ENCODE peak calls at places on chromosomes 4 and X, in five cellular contexts. One of them, this sample, is unnamed.
A peak's percentile ranks its signal among the peaks of the same experiment; 100 is the strongest.

GRCh38 chrX:153767674-153768055 is 3.6 kb downstream of the PLXNB3 start:
- DNase-seq in AG04449: no peak
- DNase-seq in lower lobe of right lung: no peak
- DNase-seq in fibroblast of mammary gland: no peak
- DNase-seq in dorsolateral prefrontal cortex: peak; percentile 45
- DNase-seq in this sample: no peak

GRCh38 chrX:77442728-77443127 is 4.5 kb upstream of the FGF16 start:
- DNase-seq in AG04449: peak; percentile 36
- DNase-seq in lower lobe of right lung: no peak
- DNase-seq in fibroblast of mammary gland: peak; percentile 79
- DNase-seq in dorsolateral prefrontal cortex: no peak
- DNase-seq in this sample: peak; percentile 37

GRCh38 chr4:153248641-153249198 is 44.5 kb downstream of the TRIM2 start:
- DNase-seq in AG04449: no peak
- DNase-seq in lower lobe of right lung: no peak
- DNase-seq in fibroblast of mammary gland: no peak
- DNase-seq in dorsolateral prefrontal cortex: no peak
- DNase-seq in this sample: no peak

GRCh38 chrX:3271485-3272186 is 74.8 kb downstream of the MXRA5 start:
- DNase-seq in AG04449: peak; percentile 38
- DNase-seq in lower lobe of right lung: no peak
- DNase-seq in fibroblast of mammary gland: peak; percentile 60
- DNase-seq in dorsolateral prefrontal cortex: no peak
- DNase-seq in this sample: peak; percentile 82

GRCh38 chr4:183828125-183828524 is 77.0 kb upstream of the STOX2 start:
- DNase-seq in AG04449: no peak
- DNase-seq in lower lobe of right lung: no peak
- DNase-seq in fibroblast of mammary gland: no peak
- DNase-seq in dorsolateral prefrontal cortex: no peak
- DNase-seq in this sample: no peak

GRCh38 chrX:129529685-129530281 is 6.5 kb upstream of the SMARCA1 start:
- DNase-seq in AG04449: no peak
- DNase-seq in lower lobe of right lung: no peak
- DNase-seq in fibroblast of mammary gland: peak; percentile 55
- DNase-seq in dorsolateral prefrontal cortex: no peak
- DNase-seq in this sample: no peak

GRCh38 chr4:118034061-118034785 is at the start of gene NDST3:
- DNase-seq in AG04449: no peak
- DNase-seq in lower lobe of right lung: peak; percentile 64
- DNase-seq in fibroblast of mammary gland: peak; percentile 47
- DNase-seq in dorsolateral prefrontal cortex: peak; percentile 82
- DNase-seq in this sample: no peak

GRCh38 chrX:12825801-12826200 is 34.6 kb downstream of the PRPS2 start:
- DNase-seq in AG04449: no peak
- DNase-seq in lower lobe of right lung: no peak
- DNase-seq in fibroblast of mammary gland: no peak
- DNase-seq in dorsolateral prefrontal cortex: no peak
- DNase-seq in this sample: no peak

GRCh38 chrX:71140440-71140839 is 4.2 kb upstream of the NLGN3 start:
- DNase-seq in AG04449: no peak
- DNase-seq in lower lobe of right lung: no peak
- DNase-seq in fibroblast of mammary gland: no peak
- DNase-seq in dorsolateral prefrontal cortex: no peak
- DNase-seq in this sample: no peak

GRCh38 chr4:88938138-88938537 is 118.8 kb downstream of the FAM13A start:
- DNase-seq in AG04449: peak; percentile 91
- DNase-seq in lower lobe of right lung: no peak
- DNase-seq in fibroblast of mammary gland: peak; percentile 96
- DNase-seq in dorsolateral prefrontal cortex: no peak
- DNase-seq in this sample: peak; percentile 80

GRCh38 chr4:123110685-123111084 is 188.3 kb upstream of the NUDT6 start:
- DNase-seq in AG04449: no peak
- DNase-seq in lower lobe of right lung: no peak
- DNase-seq in fibroblast of mammary gland: peak; percentile 30
- DNase-seq in dorsolateral prefrontal cortex: no peak
- DNase-seq in this sample: no peak

GRCh38 chrX:39896951-39897740 is 200.6 kb downstream of the BCOR start:
- DNase-seq in AG04449: no peak
- DNase-seq in lower lobe of right lung: peak; percentile 49
- DNase-seq in fibroblast of mammary gland: peak; percentile 24
- DNase-seq in dorsolateral prefrontal cortex: no peak
- DNase-seq in this sample: no peak

GRCh38 chrX:6002056-6002455 is 226.6 kb downstream of the NLGN4X start:
- DNase-seq in AG04449: no peak
- DNase-seq in lower lobe of right lung: no peak
- DNase-seq in fibroblast of mammary gland: no peak
- DNase-seq in dorsolateral prefrontal cortex: no peak
- DNase-seq in this sample: no peak

GRCh38 chrX:152157042-152157441 is 18.7 kb upstream of the MAGEA10 start:
- DNase-seq in AG04449: no peak
- DNase-seq in lower lobe of right lung: no peak
- DNase-seq in fibroblast of mammary gland: no peak
- DNase-seq in dorsolateral prefrontal cortex: no peak
- DNase-seq in this sample: no peak

GRCh38 chrX:15146515-15146914 is 123.4 kb downstream of the ASB9 start:
- DNase-seq in AG04449: no peak
- DNase-seq in lower lobe of right lung: peak; percentile 38
- DNase-seq in fibroblast of mammary gland: peak; percentile 11
- DNase-seq in dorsolateral prefrontal cortex: no peak
- DNase-seq in this sample: no peak

GRCh38 chr4:120731561-120731960 is 191.0 kb downstream of the PRDM5 start:
- DNase-seq in AG04449: no peak
- DNase-seq in lower lobe of right lung: no peak
- DNase-seq in fibroblast of mammary gland: peak; percentile 5
- DNase-seq in dorsolateral prefrontal cortex: no peak
- DNase-seq in this sample: no peak

GRCh38 chr4:111806331-111806730 is 338.9 kb upstream of the FAM241A start:
- DNase-seq in AG04449: no peak
- DNase-seq in lower lobe of right lung: no peak
- DNase-seq in fibroblast of mammary gland: no peak
- DNase-seq in dorsolateral prefrontal cortex: no peak
- DNase-seq in this sample: no peak

GRCh38 chrX:50704360-50704759 is 109.6 kb downstream of the SHROOM4 start:
- DNase-seq in AG04449: no peak
- DNase-seq in lower lobe of right lung: no peak
- DNase-seq in fibroblast of mammary gland: peak; percentile 16
- DNase-seq in dorsolateral prefrontal cortex: no peak
- DNase-seq in this sample: no peak

GRCh38 chrX:113741744-113742143 is 842.1 kb upstream of the HTR2C start:
- DNase-seq in AG04449: no peak
- DNase-seq in lower lobe of right lung: no peak
- DNase-seq in fibroblast of mammary gland: peak; percentile 50
- DNase-seq in dorsolateral prefrontal cortex: no peak
- DNase-seq in this sample: no peak

GRCh38 chrX:12974217-12974796 is 603 bp upstream of the TMSB4X start:
- DNase-seq in AG04449: no peak
- DNase-seq in lower lobe of right lung: peak; percentile 83
- DNase-seq in fibroblast of mammary gland: peak; percentile 69
- DNase-seq in dorsolateral prefrontal cortex: no peak
- DNase-seq in this sample: no peak

GRCh38 chrX:15464704-15465103 is 28.4 kb downstream of the PIR start:
- DNase-seq in AG04449: no peak
- DNase-seq in lower lobe of right lung: no peak
- DNase-seq in fibroblast of mammary gland: peak; percentile 15
- DNase-seq in dorsolateral prefrontal cortex: no peak
- DNase-seq in this sample: no peak

GRCh38 chr4:59179372-59179771 is 2020.8 kb upstream of the ADGRL3 start:
- DNase-seq in AG04449: no peak
- DNase-seq in lower lobe of right lung: no peak
- DNase-seq in fibroblast of mammary gland: no peak
- DNase-seq in dorsolateral prefrontal cortex: no peak
- DNase-seq in this sample: no peak

DNA sequence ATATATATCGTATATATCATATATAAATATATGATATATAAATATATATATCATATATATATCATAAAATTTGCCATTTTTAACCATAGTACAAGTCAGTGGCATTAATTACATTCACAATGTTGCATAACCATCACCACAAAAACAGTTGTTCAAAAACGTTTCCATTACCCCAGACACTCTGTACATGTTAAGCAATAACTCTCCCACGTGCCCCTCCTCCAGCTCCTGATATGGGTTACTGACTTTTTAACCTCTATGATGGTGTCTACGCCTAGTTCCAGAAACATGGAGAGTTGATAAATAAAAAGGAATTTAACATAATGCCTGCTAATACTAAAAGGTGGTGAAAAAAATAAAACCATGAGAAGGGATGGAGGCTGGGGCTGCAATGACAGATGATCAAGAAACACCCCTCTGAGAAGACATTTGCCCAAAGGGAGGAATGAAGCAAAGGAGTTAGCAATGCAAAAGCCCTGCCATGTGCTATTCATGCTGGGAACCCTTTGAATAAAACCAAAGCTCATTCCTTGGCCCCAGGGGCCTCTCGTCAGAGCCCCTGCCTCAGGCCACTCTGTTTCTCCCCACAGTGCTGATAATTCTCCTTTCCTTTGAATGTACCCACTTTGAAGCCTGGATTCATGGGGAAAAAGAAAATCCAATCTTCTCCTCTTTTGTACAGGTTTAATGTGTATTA is 144.3 kb downstream of the NWD2 start:
- DNase-seq in AG04449: no peak
- DNase-seq in lower lobe of right lung: no peak
- DNase-seq in fibroblast of mammary gland: no peak
- DNase-seq in dorsolateral prefrontal cortex: no peak
- DNase-seq in this sample: no peak
- H3K4me3 ChIP-seq in AG04449: no peak overlapping the region
- H3K4me3 ChIP-seq in lower lobe of right lung: no peak overlapping the region
- H3K4me3 ChIP-seq in fibroblast of mammary gland: no peak overlapping the region
- H3K4me3 ChIP-seq in dorsolateral prefrontal cortex: no peak overlapping the region
- H3K4me3 ChIP-seq in this sample: no peak overlapping the region

DNA sequence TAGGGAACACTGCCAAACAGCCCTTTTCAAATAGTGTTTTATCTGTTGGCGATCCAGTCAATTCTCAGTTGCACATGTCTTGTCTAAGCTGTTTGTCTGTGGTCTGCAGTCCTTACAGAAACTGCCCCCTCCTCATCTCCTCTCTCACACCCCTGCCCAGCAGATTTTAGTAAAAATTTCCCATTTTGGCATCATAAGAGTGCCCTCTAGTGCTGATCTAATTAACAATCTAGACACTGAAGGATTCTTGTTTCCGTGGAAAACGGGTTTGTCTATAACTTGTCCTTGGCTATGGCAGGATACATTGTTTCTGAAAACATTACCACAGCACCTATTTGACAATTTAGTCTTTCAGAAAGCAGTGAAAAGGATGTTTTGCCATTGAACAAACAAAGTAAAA is 227.2 kb upstream of the MBNL3 start:
- DNase-seq in AG04449: no peak
- DNase-seq in lower lobe of right lung: no peak
- DNase-seq in fibroblast of mammary gland: no peak
- DNase-seq in dorsolateral prefrontal cortex: no peak
- DNase-seq in this sample: no peak
- TF ChIP-seq CTCF in AG04449: peak; percentile 3
- TF ChIP-seq CTCF in lower lobe of right lung: no peak
- TF ChIP-seq CTCF in fibroblast of mammary gland: peak; percentile 34
- TF ChIP-seq CTCF in dorsolateral prefrontal cortex: no peak
- TF ChIP-seq CTCF in this sample: peak; percentile 28

GRCh38 chr4:148445903-148446261 is 3.7 kb upstream of the NR3C2 start:
- DNase-seq in AG04449: no peak
- DNase-seq in lower lobe of right lung: no peak
- DNase-seq in fibroblast of mammary gland: no peak
- DNase-seq in dorsolateral prefrontal cortex: no peak
- DNase-seq in this sample: no peak

GRCh38 chr4:148443550-148444295 is 1.5 kb upstream of the NR3C2 start:
- DNase-seq in AG04449: no peak
- DNase-seq in lower lobe of right lung: peak; percentile 67
- DNase-seq in fibroblast of mammary gland: no peak
- DNase-seq in dorsolateral prefrontal cortex: peak; percentile 44
- DNase-seq in this sample: no peak

GRCh38 chr4:148444296-148445070 is 2.3 kb upstream of the NR3C2 start:
- DNase-seq in AG04449: no peak
- DNase-seq in lower lobe of right lung: peak; percentile 60
- DNase-seq in fibroblast of mammary gland: no peak
- DNase-seq in dorsolateral prefrontal cortex: peak; percentile 46
- DNase-seq in this sample: no peak

GRCh38 chr4:148442830-148443549 is 776 bp upstream of the NR3C2 start:
- DNase-seq in AG04449: no peak
- DNase-seq in lower lobe of right lung: no peak
- DNase-seq in fibroblast of mammary gland: no peak
- DNase-seq in dorsolateral prefrontal cortex: peak; percentile 47
- DNase-seq in this sample: no peak

GRCh38 chr4:148445071-148445902 is 3.1 kb upstream of the NR3C2 start:
- DNase-seq in AG04449: no peak
- DNase-seq in lower lobe of right lung: peak; percentile 71
- DNase-seq in fibroblast of mammary gland: no peak
- DNase-seq in dorsolateral prefrontal cortex: peak; percentile 59
- DNase-seq in this sample: no peak
- H3K4me3 ChIP-seq in AG04449: peak overlapping the region; percentile 51
- H3K4me3 ChIP-seq in lower lobe of right lung: peak overlapping the region; percentile 97
- H3K4me3 ChIP-seq in fibroblast of mammary gland: peak overlapping the region; percentile 42
- H3K4me3 ChIP-seq in dorsolateral prefrontal cortex: peak overlapping the region; percentile 86
- H3K4me3 ChIP-seq in this sample: peak overlapping the region; percentile 41

GRCh38 chr4:113222431-113222979 is 173.1 kb downstream of the ANK2 start:
- DNase-seq in AG04449: no peak
- DNase-seq in lower lobe of right lung: no peak
- DNase-seq in fibroblast of mammary gland: peak; percentile 40
- DNase-seq in dorsolateral prefrontal cortex: no peak
- DNase-seq in this sample: peak; percentile 10
- TF ChIP-seq CTCF in AG04449: no peak
- TF ChIP-seq CTCF in lower lobe of right lung: no peak
- TF ChIP-seq CTCF in fibroblast of mammary gland: peak; percentile 2
- TF ChIP-seq CTCF in dorsolateral prefrontal cortex: no peak
- TF ChIP-seq CTCF in this sample: peak; percentile 10